ENCODE peak calls at places on chromosomes 12 and 14, in four cellular contexts. I, J, K and L are unnamed samples.

GRCh38 chr12:52085682-52086180 is 6.2 kb downstream of the SMIM41 start:
- DNase-seq in I (peak; percentile 74), J (no peak), K (no peak), L (no peak)

GRCh38 chr12:24960222-24960855 is 11.4 kb upstream of the BCAT1 start:
- DNase-seq in I (no peak), J (peak; percentile 42), K (peak; percentile 84), L (no peak)

GRCh38 chr12:59780605-59781135 is 184.8 kb downstream of the SLC16A7 start:
- DNase-seq in I (no peak), J (no peak), K (peak; percentile 76), L (no peak)

GRCh38 chr14:99741227-99741976 is 51.8 kb upstream of the EML1 start:
- DNase-seq in I (no peak), J (no peak), K (no peak), L (no peak)

GRCh38 chr14:47191693-47192092 is 483.7 kb downstream of the MDGA2 start:
- DNase-seq in I (no peak), J (no peak), K (no peak), L (no peak)

GRCh38 chr12:46362895-46363581 is 9.5 kb downstream of the SLC38A2 start:
- DNase-seq in I (no peak), J (no peak), K (no peak), L (no peak)

GRCh38 chr14:56474419-56475022 is 105.1 kb upstream of the TMEM260 start:
- DNase-seq in I (no peak), J (peak; percentile 20), K (peak; percentile 75), L (no peak)

GRCh38 chr12:11170810-11171144 is 217 bp upstream of the SMIM10L1 start:
- DNase-seq in I (no peak), J (no peak), K (no peak), L (no peak)

GRCh38 chr12:20366776-20367409 is 1.4 kb upstream of the PDE3A start:
- DNase-seq in I (no peak), J (no peak), K (no peak), L (no peak)

GRCh38 chr12:56020437-56021189 is at the start of gene IKZF4:
- DNase-seq in I (no peak), J (no peak), K (peak; percentile 85), L (no peak)

GRCh38 chr12:130815028-130815741 is 23.9 kb downstream of the STX2 start:
- DNase-seq in I (peak; percentile 49), J (no peak), K (no peak), L (no peak)

GRCh38 chr14:65940056-65940735 is 527.7 kb downstream of the FUT8 start:
- DNase-seq in I (no peak), J (no peak), K (peak; percentile 26), L (no peak)

GRCh38 chr14:34554540-34555250 is 15.2 kb upstream of the EAPP start:
- DNase-seq in I (no peak), J (peak; percentile 42), K (no peak), L (no peak)

GRCh38 chr12:113261847-113262470 is 40.7 kb downstream of the TPCN1 start:
- DNase-seq in I (no peak), J (no peak), K (no peak), L (no peak)

GRCh38 chr12:54988402-54989054 is 4.0 kb upstream of the TESPA1 start:
- DNase-seq in I (no peak), J (no peak), K (no peak), L (no peak)

GRCh38 chr12:94092516-94093241 is 55.7 kb upstream of the PLXNC1 start:
- DNase-seq in I (no peak), J (no peak), K (no peak), L (no peak)

GRCh38 chr12:42128327-42128726 is 16.3 kb downstream of the GXYLT1 start:
- DNase-seq in I (no peak), J (no peak), K (no peak), L (no peak)

GRCh38 chr14:67566908-67567307 is 33.2 kb downstream of the PIGH start:
- DNase-seq in I (peak; percentile 78), J (no peak), K (no peak), L (no peak)

GRCh38 chr12:113388351-113388750 is 15.3 kb downstream of the SDS start:
- DNase-seq in I (no peak), J (no peak), K (no peak), L (no peak)

GRCh38 chr14:96634896-96635295 is 132.7 kb downstream of the PAPOLA start:
- DNase-seq in I (no peak), J (no peak), K (no peak), L (peak; percentile 70)

GRCh38 chr14:61620130-61620946 is 75.0 kb upstream of the HIF1A start:
- DNase-seq in I (no peak), J (no peak), K (no peak), L (no peak)

GRCh38 chr14:87430810-87431209 is 562.2 kb downstream of the GALC start:
- DNase-seq in I (no peak), J (peak; percentile 61), K (no peak), L (no peak)

GRCh38 chr12:123441523-123442164 is 5.2 kb upstream of the RILPL2 start:
- DNase-seq in I (no peak), J (no peak), K (no peak), L (no peak)
- TF ChIP-seq POLR2AphosphoS5 in I (no peak), J (no peak), K (no peak), L (no peak)

DNA sequence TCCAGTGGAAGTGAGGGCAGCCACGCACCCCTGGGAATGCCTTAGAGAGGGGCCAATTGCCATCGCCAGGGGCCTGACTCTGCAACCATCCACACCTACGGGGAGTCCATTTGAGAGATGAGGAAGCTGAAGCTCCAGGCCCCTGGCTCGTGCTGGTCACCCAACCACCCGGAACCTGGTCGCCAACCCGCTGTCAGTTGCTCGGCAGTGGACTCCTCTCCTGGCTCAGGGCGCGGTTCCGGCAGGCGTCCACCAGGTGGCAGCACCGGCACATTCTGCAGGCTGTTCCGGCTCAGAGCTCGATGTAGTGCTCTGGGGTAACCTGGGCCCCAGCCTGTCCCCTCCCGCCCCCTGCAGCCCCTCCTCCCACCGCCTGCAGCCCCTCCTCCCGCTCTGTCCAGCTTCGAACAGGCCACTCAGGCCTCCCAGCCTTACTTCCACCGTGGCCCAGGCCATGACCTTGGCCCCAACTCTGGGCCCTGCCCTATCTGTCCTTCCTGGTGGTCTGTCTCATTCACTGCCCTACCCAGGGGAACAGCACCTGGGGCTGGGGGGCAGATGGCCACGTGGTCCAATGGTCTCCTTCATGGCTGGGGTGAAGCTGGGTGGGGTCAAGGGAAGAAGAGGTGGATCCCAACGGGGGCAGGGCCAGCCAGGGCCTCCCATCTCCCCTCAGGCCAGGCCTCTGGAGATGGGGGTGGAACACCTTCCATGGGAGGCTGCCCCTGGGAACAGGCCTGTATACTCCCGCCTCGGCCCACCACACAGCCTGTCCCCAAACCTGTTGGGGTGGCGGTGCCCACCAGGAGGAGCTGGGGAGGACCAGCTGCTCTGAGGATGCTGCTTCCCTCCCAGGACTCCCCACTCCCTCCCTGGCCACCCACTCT is 15.7 kb downstream of the SIVA1 start:
- DNase-seq in I (peak; percentile 95), J (peak; percentile 45), K (peak; percentile 91), L (peak; percentile 97)
- TF ChIP-seq POLR2AphosphoS5 in I (no peak), J (peak; percentile 21), K (peak; percentile 55), L (peak; percentile 33)

DNA sequence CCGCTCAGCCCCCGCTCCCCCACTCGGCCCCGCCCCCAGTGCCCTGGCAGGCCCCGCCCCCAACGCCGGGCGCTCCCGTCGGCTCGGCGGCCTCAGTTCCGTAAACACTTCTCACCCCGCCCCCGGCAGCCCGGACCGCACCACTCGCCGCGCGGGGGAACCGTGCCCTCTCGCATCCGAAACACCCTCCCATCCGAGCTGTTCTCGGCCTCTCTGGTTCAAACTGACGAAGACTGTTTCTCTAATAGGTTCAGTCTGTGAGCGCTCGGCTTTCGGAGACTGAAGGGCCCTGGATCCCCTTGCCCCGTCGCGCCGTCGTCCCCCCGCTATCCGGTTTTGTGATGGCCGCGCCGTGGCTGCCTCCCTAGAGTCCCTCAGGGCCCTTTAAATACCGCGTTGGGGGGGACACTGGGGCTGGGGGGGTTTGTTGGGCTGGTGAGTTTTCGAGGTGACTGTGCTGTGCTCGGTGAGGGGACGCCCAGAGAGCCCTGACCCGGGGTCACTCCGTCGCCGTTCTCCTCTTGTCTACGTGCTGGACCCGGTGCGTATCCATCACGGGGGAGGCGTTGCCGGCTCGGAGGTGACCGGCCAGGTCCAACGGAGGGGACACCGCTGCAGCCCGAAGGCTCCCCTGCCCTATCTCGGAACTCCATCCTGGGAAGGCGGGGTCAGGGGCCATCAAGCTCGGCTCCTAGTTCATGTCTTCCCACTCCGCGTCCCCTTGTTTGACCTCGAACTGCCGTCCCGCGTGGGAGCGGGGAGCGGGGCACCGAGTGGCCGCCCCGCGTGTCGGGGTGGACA is at the start of gene TCP11L2:
- DNase-seq in I (peak; percentile 96), J (no peak), K (peak; percentile 87), L (peak; percentile 97)
- TF ChIP-seq POLR2AphosphoS5 in I (peak; percentile 94), J (peak; percentile 27), K (no peak), L (peak; percentile 60)

GRCh38 chr14:75257241-75257640 is 21.4 kb upstream of the FOS start:
- DNase-seq in I (no peak), J (no peak), K (no peak), L (no peak)

GRCh38 chr14:75252254-75252837 is 26.3 kb upstream of the FOS start:
- DNase-seq in I (no peak), J (no peak), K (no peak), L (no peak)

GRCh38 chr14:75258079-75258802 is 20.4 kb upstream of the FOS start:
- DNase-seq in I (peak; percentile 91), J (no peak), K (no peak), L (no peak)

GRCh38 chr14:75254381-75254821 is 24.2 kb upstream of the FOS start:
- DNase-seq in I (no peak), J (no peak), K (no peak), L (no peak)

GRCh38 chr14:75254901-75255300 is 23.7 kb upstream of the FOS start:
- DNase-seq in I (no peak), J (no peak), K (no peak), L (no peak)
- TF ChIP-seq POLR2AphosphoS5 in I (no peak), J (no peak), K (no peak), L (no peak)

DNA sequence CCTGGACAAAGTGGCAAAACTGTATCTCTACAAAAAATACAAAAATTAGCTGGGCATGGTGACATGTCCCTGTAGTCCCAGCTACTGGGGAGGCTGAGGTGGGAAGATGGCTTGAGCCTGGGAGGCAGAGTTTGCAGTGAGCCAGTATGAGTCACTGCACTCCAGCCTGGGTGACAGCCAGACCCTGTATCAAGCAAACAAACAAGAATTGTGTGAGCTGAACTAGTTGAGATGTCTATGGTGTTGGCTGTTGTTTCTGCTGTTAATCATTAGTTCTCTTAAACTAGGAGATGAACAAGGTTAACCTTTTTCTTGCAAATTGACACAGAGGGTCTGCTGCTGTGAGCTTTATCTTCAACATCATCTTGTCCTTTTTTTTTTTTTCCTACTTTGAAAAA is 23.6 kb downstream of the RASSF3 start:
- DNase-seq in I (no peak), J (peak; percentile 48), K (no peak), L (no peak)
- TF ChIP-seq POLR2AphosphoS5 in I (no peak), J (peak; percentile 62), K (no peak), L (no peak)

GRCh38 chr12:114982760-114983159 is 298.8 kb upstream of the TBX3 start:
- DNase-seq in I (no peak), J (no peak), K (peak; percentile 36), L (no peak)
- TF ChIP-seq POLR2AphosphoS5 in I (no peak), J (no peak), K (no peak), L (no peak)

GRCh38 chr14:68894123-68894522 is 85.0 kb downstream of the ACTN1 start:
- DNase-seq in I (no peak), J (no peak), K (no peak), L (no peak)
- TF ChIP-seq POLR2AphosphoS5 in I (no peak), J (no peak), K (no peak), L (peak; percentile 78)